ENCODE peak calls at places on chromosomes 12 and 14, in seven cellular contexts. One of them, this sample, is unnamed.

GRCh38 chr12:6468283-6468575 is 2.2 kb downstream of the VAMP1 start:
- DNase-seq in omental fat pad: no peak
- DNase-seq in GDM1: no peak
- DNase-seq in stimulated activated CD4-positive, alpha-beta T cell treated with anti-CD3 and anti-CD28 coated beads, TNF-alpha, amount 100 ng/mL, for 1 hour: no peak
- DNase-seq in psoas muscle: no peak
- DNase-seq in Kasumi-1: no peak
- DNase-seq in transverse colon: no peak
- DNase-seq in this sample: no peak

GRCh38 chr12:47074757-47075156 is 4.7 kb upstream of the PCED1B start:
- DNase-seq in omental fat pad: no peak
- DNase-seq in GDM1: no peak
- DNase-seq in stimulated activated CD4-positive, alpha-beta T cell treated with anti-CD3 and anti-CD28 coated beads, TNF-alpha, amount 100 ng/mL, for 1 hour: no peak
- DNase-seq in psoas muscle: no peak
- DNase-seq in Kasumi-1: no peak
- DNase-seq in transverse colon: no peak
- DNase-seq in this sample: no peak

GRCh38 chr12:116066381-116067230 is 210.9 kb downstream of the MED13L start:
- DNase-seq in omental fat pad: no peak
- DNase-seq in GDM1: no peak
- DNase-seq in stimulated activated CD4-positive, alpha-beta T cell treated with anti-CD3 and anti-CD28 coated beads, TNF-alpha, amount 100 ng/mL, for 1 hour: peak; percentile 37
- DNase-seq in psoas muscle: no peak
- DNase-seq in Kasumi-1: peak; percentile 79
- DNase-seq in transverse colon: peak; percentile 55
- DNase-seq in this sample: peak; percentile 22

GRCh38 chr12:47360771-47361388 is 281.1 kb upstream of the AMIGO2 start:
- DNase-seq in omental fat pad: no peak
- DNase-seq in GDM1: peak; percentile 25
- DNase-seq in stimulated activated CD4-positive, alpha-beta T cell treated with anti-CD3 and anti-CD28 coated beads, TNF-alpha, amount 100 ng/mL, for 1 hour: no peak
- DNase-seq in psoas muscle: no peak
- DNase-seq in Kasumi-1: peak; percentile 84
- DNase-seq in transverse colon: no peak
- DNase-seq in this sample: peak; percentile 29

GRCh38 chr12:104297477-104298113 is 5.9 kb upstream of the EID3 start:
- DNase-seq in omental fat pad: no peak
- DNase-seq in GDM1: no peak
- DNase-seq in stimulated activated CD4-positive, alpha-beta T cell treated with anti-CD3 and anti-CD28 coated beads, TNF-alpha, amount 100 ng/mL, for 1 hour: no peak
- DNase-seq in psoas muscle: no peak
- DNase-seq in Kasumi-1: no peak
- DNase-seq in transverse colon: no peak
- DNase-seq in this sample: no peak

GRCh38 chr12:57992001-57992400 is 50.6 kb downstream of the ATP23 start:
- DNase-seq in omental fat pad: no peak
- DNase-seq in GDM1: no peak
- DNase-seq in stimulated activated CD4-positive, alpha-beta T cell treated with anti-CD3 and anti-CD28 coated beads, TNF-alpha, amount 100 ng/mL, for 1 hour: no peak
- DNase-seq in psoas muscle: no peak
- DNase-seq in Kasumi-1: no peak
- DNase-seq in transverse colon: no peak
- DNase-seq in this sample: no peak

GRCh38 chr14:96783306-96784224 is 13.6 kb upstream of the VRK1 start:
- DNase-seq in omental fat pad: no peak
- DNase-seq in GDM1: no peak
- DNase-seq in stimulated activated CD4-positive, alpha-beta T cell treated with anti-CD3 and anti-CD28 coated beads, TNF-alpha, amount 100 ng/mL, for 1 hour: no peak
- DNase-seq in psoas muscle: no peak
- DNase-seq in Kasumi-1: peak; percentile 73
- DNase-seq in transverse colon: no peak
- DNase-seq in this sample: no peak

GRCh38 chr14:30240685-30241084 is 313.0 kb upstream of the PRKD1 start:
- DNase-seq in omental fat pad: no peak
- DNase-seq in GDM1: no peak
- DNase-seq in stimulated activated CD4-positive, alpha-beta T cell treated with anti-CD3 and anti-CD28 coated beads, TNF-alpha, amount 100 ng/mL, for 1 hour: no peak
- DNase-seq in psoas muscle: no peak
- DNase-seq in Kasumi-1: no peak
- DNase-seq in transverse colon: no peak
- DNase-seq in this sample: no peak

GRCh38 chr12:43098078-43098477 is 453.9 kb downstream of the ADAMTS20 start:
- DNase-seq in omental fat pad: no peak
- DNase-seq in GDM1: no peak
- DNase-seq in stimulated activated CD4-positive, alpha-beta T cell treated with anti-CD3 and anti-CD28 coated beads, TNF-alpha, amount 100 ng/mL, for 1 hour: no peak
- DNase-seq in psoas muscle: no peak
- DNase-seq in Kasumi-1: no peak
- DNase-seq in transverse colon: no peak
- DNase-seq in this sample: no peak

GRCh38 chr12:113359939-113360748 is 1.8 kb downstream of the PLBD2 start:
- DNase-seq in omental fat pad: no peak
- DNase-seq in GDM1: no peak
- DNase-seq in stimulated activated CD4-positive, alpha-beta T cell treated with anti-CD3 and anti-CD28 coated beads, TNF-alpha, amount 100 ng/mL, for 1 hour: no peak
- DNase-seq in psoas muscle: no peak
- DNase-seq in Kasumi-1: no peak
- DNase-seq in transverse colon: no peak
- DNase-seq in this sample: no peak

GRCh38 chr12:15701721-15702156 is 87.4 kb downstream of the EPS8 start:
- DNase-seq in omental fat pad: no peak
- DNase-seq in GDM1: no peak
- DNase-seq in stimulated activated CD4-positive, alpha-beta T cell treated with anti-CD3 and anti-CD28 coated beads, TNF-alpha, amount 100 ng/mL, for 1 hour: no peak
- DNase-seq in psoas muscle: no peak
- DNase-seq in Kasumi-1: no peak
- DNase-seq in transverse colon: no peak
- DNase-seq in this sample: no peak

GRCh38 chr12:40105265-40105514 is 691 bp downstream of the SLC2A13 start:
- DNase-seq in omental fat pad: no peak
- DNase-seq in GDM1: no peak
- DNase-seq in stimulated activated CD4-positive, alpha-beta T cell treated with anti-CD3 and anti-CD28 coated beads, TNF-alpha, amount 100 ng/mL, for 1 hour: no peak
- DNase-seq in psoas muscle: peak; percentile 73
- DNase-seq in Kasumi-1: no peak
- DNase-seq in transverse colon: no peak
- DNase-seq in this sample: no peak

GRCh38 chr12:32226768-32227167 is 120.1 kb downstream of the BICD1 start:
- DNase-seq in omental fat pad: no peak
- DNase-seq in GDM1: no peak
- DNase-seq in stimulated activated CD4-positive, alpha-beta T cell treated with anti-CD3 and anti-CD28 coated beads, TNF-alpha, amount 100 ng/mL, for 1 hour: no peak
- DNase-seq in psoas muscle: no peak
- DNase-seq in Kasumi-1: no peak
- DNase-seq in transverse colon: no peak
- DNase-seq in this sample: no peak

GRCh38 chr14:74979442-74980397 is 23.0 kb upstream of the EIF2B2 start:
- DNase-seq in omental fat pad: no peak
- DNase-seq in GDM1: no peak
- DNase-seq in stimulated activated CD4-positive, alpha-beta T cell treated with anti-CD3 and anti-CD28 coated beads, TNF-alpha, amount 100 ng/mL, for 1 hour: no peak
- DNase-seq in psoas muscle: peak; percentile 90
- DNase-seq in Kasumi-1: no peak
- DNase-seq in transverse colon: no peak
- DNase-seq in this sample: no peak

GRCh38 chr12:102437511-102437910 is 42.9 kb downstream of the IGF1 start:
- DNase-seq in omental fat pad: no peak
- DNase-seq in GDM1: no peak
- DNase-seq in stimulated activated CD4-positive, alpha-beta T cell treated with anti-CD3 and anti-CD28 coated beads, TNF-alpha, amount 100 ng/mL, for 1 hour: no peak
- DNase-seq in psoas muscle: no peak
- DNase-seq in Kasumi-1: no peak
- DNase-seq in transverse colon: no peak
- DNase-seq in this sample: no peak

GRCh38 chr12:64560395-64561301 is 49.6 kb upstream of the RASSF3 start:
- DNase-seq in omental fat pad: no peak
- DNase-seq in GDM1: no peak
- DNase-seq in stimulated activated CD4-positive, alpha-beta T cell treated with anti-CD3 and anti-CD28 coated beads, TNF-alpha, amount 100 ng/mL, for 1 hour: no peak
- DNase-seq in psoas muscle: no peak
- DNase-seq in Kasumi-1: no peak
- DNase-seq in transverse colon: no peak
- DNase-seq in this sample: no peak

GRCh38 chr14:25055005-25055404 is 5.1 kb upstream of the STXBP6 start:
- DNase-seq in omental fat pad: no peak
- DNase-seq in GDM1: no peak
- DNase-seq in stimulated activated CD4-positive, alpha-beta T cell treated with anti-CD3 and anti-CD28 coated beads, TNF-alpha, amount 100 ng/mL, for 1 hour: no peak
- DNase-seq in psoas muscle: no peak
- DNase-seq in Kasumi-1: no peak
- DNase-seq in transverse colon: no peak
- DNase-seq in this sample: no peak

GRCh38 chr14:55245657-55246268 is 25.5 kb upstream of the FBXO34 start:
- DNase-seq in omental fat pad: no peak
- DNase-seq in GDM1: peak; percentile 6
- DNase-seq in stimulated activated CD4-positive, alpha-beta T cell treated with anti-CD3 and anti-CD28 coated beads, TNF-alpha, amount 100 ng/mL, for 1 hour: no peak
- DNase-seq in psoas muscle: no peak
- DNase-seq in Kasumi-1: peak; percentile 69
- DNase-seq in transverse colon: peak; percentile 14
- DNase-seq in this sample: no peak

GRCh38 chr14:33465952-33466700 is 484.7 kb downstream of the EGLN3 start:
- DNase-seq in omental fat pad: no peak
- DNase-seq in GDM1: no peak
- DNase-seq in stimulated activated CD4-positive, alpha-beta T cell treated with anti-CD3 and anti-CD28 coated beads, TNF-alpha, amount 100 ng/mL, for 1 hour: no peak
- DNase-seq in psoas muscle: no peak
- DNase-seq in Kasumi-1: no peak
- DNase-seq in transverse colon: no peak
- DNase-seq in this sample: no peak

GRCh38 chr14:30230719-30231118 is 303.1 kb upstream of the PRKD1 start:
- DNase-seq in omental fat pad: no peak
- DNase-seq in GDM1: no peak
- DNase-seq in stimulated activated CD4-positive, alpha-beta T cell treated with anti-CD3 and anti-CD28 coated beads, TNF-alpha, amount 100 ng/mL, for 1 hour: no peak
- DNase-seq in psoas muscle: no peak
- DNase-seq in Kasumi-1: no peak
- DNase-seq in transverse colon: no peak
- DNase-seq in this sample: no peak

GRCh38 chr14:77022219-77022852 is 6.2 kb downstream of the IRF2BPL start:
- DNase-seq in omental fat pad: no peak
- DNase-seq in GDM1: no peak
- DNase-seq in stimulated activated CD4-positive, alpha-beta T cell treated with anti-CD3 and anti-CD28 coated beads, TNF-alpha, amount 100 ng/mL, for 1 hour: no peak
- DNase-seq in psoas muscle: no peak
- DNase-seq in Kasumi-1: no peak
- DNase-seq in transverse colon: peak; percentile 58
- DNase-seq in this sample: no peak

GRCh38 chr14:80958258-80958657 is 2.8 kb downstream of the TSHR start:
- DNase-seq in omental fat pad: no peak
- DNase-seq in GDM1: no peak
- DNase-seq in stimulated activated CD4-positive, alpha-beta T cell treated with anti-CD3 and anti-CD28 coated beads, TNF-alpha, amount 100 ng/mL, for 1 hour: no peak
- DNase-seq in psoas muscle: no peak
- DNase-seq in Kasumi-1: no peak
- DNase-seq in transverse colon: no peak
- DNase-seq in this sample: no peak

GRCh38 chr12:97713972-97714588 is 251.5 kb downstream of the RMST start:
- DNase-seq in omental fat pad: no peak
- DNase-seq in GDM1: no peak
- DNase-seq in stimulated activated CD4-positive, alpha-beta T cell treated with anti-CD3 and anti-CD28 coated beads, TNF-alpha, amount 100 ng/mL, for 1 hour: no peak
- DNase-seq in psoas muscle: no peak
- DNase-seq in Kasumi-1: no peak
- DNase-seq in transverse colon: no peak
- DNase-seq in this sample: no peak

GRCh38 chr12:119589087-119589486 is 4.5 kb upstream of the TMEM233 start:
- DNase-seq in omental fat pad: no peak
- DNase-seq in GDM1: no peak
- DNase-seq in stimulated activated CD4-positive, alpha-beta T cell treated with anti-CD3 and anti-CD28 coated beads, TNF-alpha, amount 100 ng/mL, for 1 hour: no peak
- DNase-seq in psoas muscle: no peak
- DNase-seq in Kasumi-1: no peak
- DNase-seq in transverse colon: no peak
- DNase-seq in this sample: no peak

GRCh38 chr12:43305065-43305464 is 246.9 kb downstream of the ADAMTS20 start:
- DNase-seq in omental fat pad: no peak
- DNase-seq in GDM1: no peak
- DNase-seq in stimulated activated CD4-positive, alpha-beta T cell treated with anti-CD3 and anti-CD28 coated beads, TNF-alpha, amount 100 ng/mL, for 1 hour: no peak
- DNase-seq in psoas muscle: no peak
- DNase-seq in Kasumi-1: no peak
- DNase-seq in transverse colon: no peak
- DNase-seq in this sample: no peak

GRCh38 chr14:68665116-68665515 is 127.8 kb downstream of the ZFP36L1 start:
- DNase-seq in omental fat pad: no peak
- DNase-seq in GDM1: no peak
- DNase-seq in stimulated activated CD4-positive, alpha-beta T cell treated with anti-CD3 and anti-CD28 coated beads, TNF-alpha, amount 100 ng/mL, for 1 hour: no peak
- DNase-seq in psoas muscle: no peak
- DNase-seq in Kasumi-1: no peak
- DNase-seq in transverse colon: no peak
- DNase-seq in this sample: no peak

GRCh38 chr12:75207338-75208083 is 2.1 kb downstream of the KCNC2 start:
- DNase-seq in omental fat pad: no peak
- DNase-seq in GDM1: no peak
- DNase-seq in stimulated activated CD4-positive, alpha-beta T cell treated with anti-CD3 and anti-CD28 coated beads, TNF-alpha, amount 100 ng/mL, for 1 hour: no peak
- DNase-seq in psoas muscle: no peak
- DNase-seq in Kasumi-1: no peak
- DNase-seq in transverse colon: no peak
- DNase-seq in this sample: no peak

GRCh38 chr12:126944684-126945083 is 1322.3 kb upstream of the TMEM132C start:
- DNase-seq in omental fat pad: no peak
- DNase-seq in GDM1: no peak
- DNase-seq in stimulated activated CD4-positive, alpha-beta T cell treated with anti-CD3 and anti-CD28 coated beads, TNF-alpha, amount 100 ng/mL, for 1 hour: no peak
- DNase-seq in psoas muscle: no peak
- DNase-seq in Kasumi-1: no peak
- DNase-seq in transverse colon: no peak
- DNase-seq in this sample: no peak

GRCh38 chr12:97984951-97985350 is 522.3 kb downstream of the RMST start:
- DNase-seq in omental fat pad: no peak
- DNase-seq in GDM1: no peak
- DNase-seq in stimulated activated CD4-positive, alpha-beta T cell treated with anti-CD3 and anti-CD28 coated beads, TNF-alpha, amount 100 ng/mL, for 1 hour: no peak
- DNase-seq in psoas muscle: no peak
- DNase-seq in Kasumi-1: no peak
- DNase-seq in transverse colon: no peak
- DNase-seq in this sample: no peak

GRCh38 chr14:100662850-100663527 is 63.7 kb upstream of the DLK1 start:
- DNase-seq in omental fat pad: peak; percentile 54
- DNase-seq in GDM1: peak; percentile 23
- DNase-seq in stimulated activated CD4-positive, alpha-beta T cell treated with anti-CD3 and anti-CD28 coated beads, TNF-alpha, amount 100 ng/mL, for 1 hour: peak; percentile 55
- DNase-seq in psoas muscle: peak; percentile 78
- DNase-seq in Kasumi-1: peak; percentile 70
- DNase-seq in transverse colon: peak; percentile 75
- DNase-seq in this sample: peak; percentile 34

GRCh38 chr12:95908573-95908972 is 33.8 kb downstream of the CCDC38 start:
- DNase-seq in omental fat pad: no peak
- DNase-seq in GDM1: no peak
- DNase-seq in stimulated activated CD4-positive, alpha-beta T cell treated with anti-CD3 and anti-CD28 coated beads, TNF-alpha, amount 100 ng/mL, for 1 hour: no peak
- DNase-seq in psoas muscle: no peak
- DNase-seq in Kasumi-1: no peak
- DNase-seq in transverse colon: no peak
- DNase-seq in this sample: no peak

GRCh38 chr12:106114084-106115068 is 24.4 kb downstream of the NUAK1 start:
- DNase-seq in omental fat pad: no peak
- DNase-seq in GDM1: no peak
- DNase-seq in stimulated activated CD4-positive, alpha-beta T cell treated with anti-CD3 and anti-CD28 coated beads, TNF-alpha, amount 100 ng/mL, for 1 hour: no peak
- DNase-seq in psoas muscle: peak; percentile 68
- DNase-seq in Kasumi-1: no peak
- DNase-seq in transverse colon: no peak
- DNase-seq in this sample: no peak

GRCh38 chr12:92107621-92108131 is 38.0 kb downstream of the BTG1 start:
- DNase-seq in omental fat pad: no peak
- DNase-seq in GDM1: no peak
- DNase-seq in stimulated activated CD4-positive, alpha-beta T cell treated with anti-CD3 and anti-CD28 coated beads, TNF-alpha, amount 100 ng/mL, for 1 hour: no peak
- DNase-seq in psoas muscle: no peak
- DNase-seq in Kasumi-1: no peak
- DNase-seq in transverse colon: no peak
- DNase-seq in this sample: no peak

GRCh38 chr14:56004807-56005579 is 113.2 kb upstream of the PELI2 start:
- DNase-seq in omental fat pad: no peak
- DNase-seq in GDM1: no peak
- DNase-seq in stimulated activated CD4-positive, alpha-beta T cell treated with anti-CD3 and anti-CD28 coated beads, TNF-alpha, amount 100 ng/mL, for 1 hour: no peak
- DNase-seq in psoas muscle: no peak
- DNase-seq in Kasumi-1: no peak
- DNase-seq in transverse colon: peak; percentile 69
- DNase-seq in this sample: no peak

GRCh38 chr12:123059501-123059900 is 79.0 kb downstream of the ARL6IP4 start:
- DNase-seq in omental fat pad: no peak
- DNase-seq in GDM1: peak; percentile 12
- DNase-seq in stimulated activated CD4-positive, alpha-beta T cell treated with anti-CD3 and anti-CD28 coated beads, TNF-alpha, amount 100 ng/mL, for 1 hour: no peak
- DNase-seq in psoas muscle: no peak
- DNase-seq in Kasumi-1: peak; percentile 14
- DNase-seq in transverse colon: no peak
- DNase-seq in this sample: no peak

GRCh38 chr12:130286741-130287140 is 50.9 kb upstream of the PIWIL1 start:
- DNase-seq in omental fat pad: no peak
- DNase-seq in GDM1: no peak
- DNase-seq in stimulated activated CD4-positive, alpha-beta T cell treated with anti-CD3 and anti-CD28 coated beads, TNF-alpha, amount 100 ng/mL, for 1 hour: no peak
- DNase-seq in psoas muscle: no peak
- DNase-seq in Kasumi-1: no peak
- DNase-seq in transverse colon: no peak
- DNase-seq in this sample: no peak

GRCh38 chr12:91493308-91493707 is 310.7 kb upstream of the DCN start:
- DNase-seq in omental fat pad: no peak
- DNase-seq in GDM1: no peak
- DNase-seq in stimulated activated CD4-positive, alpha-beta T cell treated with anti-CD3 and anti-CD28 coated beads, TNF-alpha, amount 100 ng/mL, for 1 hour: no peak
- DNase-seq in psoas muscle: no peak
- DNase-seq in Kasumi-1: no peak
- DNase-seq in transverse colon: no peak
- DNase-seq in this sample: no peak

GRCh38 chr14:92495041-92495440 is 18.5 kb upstream of the RIN3 start:
- DNase-seq in omental fat pad: no peak
- DNase-seq in GDM1: no peak
- DNase-seq in stimulated activated CD4-positive, alpha-beta T cell treated with anti-CD3 and anti-CD28 coated beads, TNF-alpha, amount 100 ng/mL, for 1 hour: no peak
- DNase-seq in psoas muscle: no peak
- DNase-seq in Kasumi-1: peak; percentile 79
- DNase-seq in transverse colon: no peak
- DNase-seq in this sample: no peak